ENCODE peak calls at places on chromosomes 5 and 9, in nine cellular contexts. N is stomach, X is cardiac fibroblast, M is endodermal cell, S is mucosa of descending colon, J is B cell, I is H9, G is type B pancreatic cell, U is GM13977. C is an unnamed sample.

GRCh38 chr9:128635266-128636023 is 21.2 kb downstream of the DYNC2I2 start:
- DNase-seq in I (peak), N (peak), J (peak), X (peak), G (peak), S (peak), M (peak), U (no peak), C (no peak)

GRCh38 chr9:105969672-105970071 is 275.3 kb downstream of the TMEM38B start:
- DNase-seq in M (no peak), N (no peak), G (no peak), J (no peak), I (no peak), S (no peak), U (no peak), X (no peak), C (no peak)

GRCh38 chr5:171386006-171386671 is 1.5 kb upstream of the NPM1 start:
- DNase-seq in G (no peak), X (no peak), I (no peak), M (peak), S (no peak), N (no peak), U (no peak), J (no peak), C (no peak)

GRCh38 chr5:113381791-113382190 is 53.0 kb downstream of the TSSK1B start:
- DNase-seq in N (no peak), G (no peak), S (no peak), X (no peak), I (no peak), J (no peak), M (no peak), U (no peak), C (no peak)

GRCh38 chr5:55062039-55062779 is 38.2 kb downstream of the GZMK start:
- DNase-seq in M (no peak), N (no peak), S (peak), I (no peak), U (no peak), X (no peak), J (no peak), G (no peak), C (no peak)

GRCh38 chr9:98533866-98534265 is 174.9 kb downstream of the GABBR2 start:
- DNase-seq in X (no peak), G (no peak), N (no peak), U (no peak), S (no peak), I (no peak), M (no peak), J (no peak), C (no peak)

GRCh38 chr9:87834357-87834756 is 48.3 kb upstream of the SPATA31E1 start:
- DNase-seq in S (no peak), M (peak), J (no peak), U (no peak), I (peak), G (no peak), X (no peak), N (no peak), C (no peak)

GRCh38 chr5:43623048-43623447 is 20.1 kb downstream of the NNT start:
- DNase-seq in J (no peak), U (no peak), S (no peak), X (no peak), G (no peak), N (no peak), I (no peak), M (no peak), C (no peak)

GRCh38 chr9:124514125-124514524 is 6.9 kb upstream of the NR5A1 start:
- DNase-seq in J (no peak), G (no peak), S (no peak), U (no peak), N (no peak), I (no peak), M (no peak), X (no peak), C (no peak)

GRCh38 chr5:51060953-51061352 is 322.3 kb upstream of the ISL1 start:
- DNase-seq in X (no peak), U (no peak), I (no peak), M (peak), J (peak), G (no peak), N (no peak), S (no peak), C (no peak)

GRCh38 chr9:94630281-94630680 is 9.0 kb downstream of the FBP1 start:
- DNase-seq in X (no peak), G (no peak), J (no peak), M (peak), N (peak), S (no peak), I (no peak), U (no peak), C (no peak)
- TF ChIP-seq CTCF in X (no peak), G (no peak), J (no peak), M (no peak), N (no peak), S (no peak), I (no peak), U (no peak), C (no peak)

GRCh38 chr5:69492391-69493234 is at the start of gene OCLN:
- DNase-seq in S (peak), X (no peak), U (peak), J (no peak), G (peak), I (peak), M (peak), N (peak), C (peak)
- TF ChIP-seq CTCF in S (peak), X (no peak), U (peak), J (no peak), G (no peak), I (no peak), M (peak), N (no peak), C (no peak)

GRCh38 chr5:98314262-98314661 is 459.2 kb upstream of the RGMB start:
- DNase-seq in M (no peak), X (peak), J (no peak), I (no peak), G (no peak), S (no peak), N (no peak), U (no peak), C (no peak)

GRCh38 chr5:98307811-98308210 is 465.7 kb upstream of the RGMB start:
- DNase-seq in M (no peak), S (no peak), I (no peak), U (no peak), X (peak), N (no peak), J (no peak), G (no peak), C (no peak)

GRCh38 chr5:98308960-98309359 is 464.5 kb upstream of the RGMB start:
- DNase-seq in J (no peak), G (no peak), S (no peak), N (no peak), U (no peak), X (no peak), M (no peak), I (no peak), C (no peak)

GRCh38 chr5:98308231-98308630 is 465.2 kb upstream of the RGMB start:
- DNase-seq in J (no peak), G (no peak), I (no peak), M (no peak), X (no peak), U (no peak), N (no peak), S (no peak), C (no peak)

DNA sequence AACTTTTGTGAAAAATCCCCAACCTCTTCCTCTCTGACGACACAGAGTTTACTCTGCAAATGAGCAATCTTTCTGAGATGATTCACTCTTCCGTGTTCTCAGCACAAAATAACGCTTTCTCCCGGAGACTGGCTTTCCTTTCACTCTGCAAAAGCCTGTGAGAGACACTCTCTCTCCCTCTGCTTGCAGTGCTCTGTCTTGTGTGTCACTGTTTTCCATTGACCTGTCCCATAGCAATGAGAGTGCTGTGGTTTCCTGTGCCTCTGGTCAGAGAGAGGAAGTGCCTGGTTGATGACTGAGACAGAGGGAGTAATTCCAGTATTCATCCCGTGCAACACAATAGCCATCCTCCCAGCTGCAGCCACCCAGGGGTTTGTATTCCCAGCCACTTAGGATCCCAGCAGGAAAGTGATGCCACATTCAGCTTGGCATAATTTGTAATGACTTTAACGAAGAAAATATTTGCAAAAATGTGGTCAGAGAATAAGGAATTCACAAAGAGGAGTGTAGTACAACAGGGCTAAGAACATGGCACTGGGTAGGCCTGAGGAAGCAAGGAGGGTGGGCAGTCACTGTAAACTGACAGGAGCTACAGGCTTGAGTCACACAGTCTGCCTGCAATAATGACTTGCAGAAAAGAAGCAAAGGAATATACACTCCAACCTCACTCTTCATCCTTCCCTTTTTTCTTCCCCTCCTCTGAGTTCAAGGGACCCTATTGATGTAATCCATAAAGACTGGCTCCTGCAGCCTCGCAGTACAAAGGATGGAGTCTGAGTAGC is 463.5 kb upstream of the RGMB start:
- DNase-seq in X (peak), N (no peak), S (no peak), J (no peak), U (peak), I (peak), M (peak), G (no peak), C (no peak)
- TF ChIP-seq CTCF in X (no peak), N (no peak), S (no peak), J (no peak), U (no peak), I (no peak), M (no peak), G (no peak), C (no peak)

GRCh38 chr9:137147793-137148160 is 8.8 kb downstream of the GRIN1 start:
- DNase-seq in J (no peak), X (no peak), G (no peak), M (no peak), U (no peak), N (no peak), S (no peak), I (no peak), C (no peak)
- TF ChIP-seq CTCF in J (no peak), X (no peak), G (no peak), M (no peak), U (no peak), N (no peak), S (no peak), I (no peak), C (no peak)

DNA sequence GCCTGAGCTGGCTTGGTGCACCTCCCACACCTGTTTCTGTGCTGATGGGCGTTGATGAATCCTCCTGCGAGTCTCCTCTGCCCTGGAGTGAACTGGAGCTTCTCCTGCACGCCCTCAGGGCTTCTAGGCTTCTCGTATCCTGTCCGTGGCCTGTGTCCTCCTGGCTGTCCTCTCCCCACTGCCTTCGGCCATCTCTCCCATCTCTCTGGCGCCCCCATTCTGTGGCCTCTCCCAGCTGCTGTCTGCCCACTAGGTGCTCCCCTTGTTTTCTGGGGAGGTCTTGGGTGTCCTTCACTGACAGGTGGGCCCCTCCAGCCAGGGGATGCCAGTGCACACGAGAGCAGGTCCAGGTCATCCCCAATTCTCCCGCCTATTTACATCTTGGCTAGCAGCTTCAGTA is 28.8 kb downstream of the AHRR start:
- DNase-seq in X (no peak), I (peak), S (no peak), M (peak), J (no peak), G (no peak), U (peak), N (no peak), C (no peak)
- TF ChIP-seq CTCF in X (peak), I (peak), S (no peak), M (peak), J (no peak), G (no peak), U (peak), N (no peak), C (no peak)

GRCh38 chr5:125227333-125228075 is 481.1 kb upstream of the ZNF608 start:
- DNase-seq in I (peak), N (no peak), S (no peak), J (no peak), U (no peak), X (peak), M (peak), G (no peak), C (no peak)
- TF ChIP-seq CTCF in I (peak), N (peak), S (no peak), J (no peak), U (peak), X (peak), M (peak), G (peak), C (peak)

GRCh38 chr5:158013303-158013702 is 154.4 kb upstream of the CLINT1 start:
- DNase-seq in S (no peak), G (no peak), J (no peak), U (no peak), M (peak), I (peak), N (no peak), X (no peak), C (no peak)

GRCh38 chr5:158014367-158014766 is 155.4 kb upstream of the CLINT1 start:
- DNase-seq in S (no peak), X (no peak), G (no peak), N (no peak), I (no peak), J (no peak), U (no peak), M (no peak), C (no peak)

GRCh38 chr5:158011420-158011819 is 152.5 kb upstream of the CLINT1 start:
- DNase-seq in S (no peak), J (no peak), X (no peak), N (no peak), U (no peak), I (no peak), G (no peak), M (peak), C (no peak)

GRCh38 chr5:158010831-158011230 is 151.9 kb upstream of the CLINT1 start:
- DNase-seq in U (no peak), I (no peak), G (no peak), S (no peak), X (no peak), M (peak), N (no peak), J (no peak), C (no peak)

GRCh38 chr5:158013939-158014338 is 155.0 kb upstream of the CLINT1 start:
- DNase-seq in X (peak), U (peak), M (peak), I (peak), S (no peak), J (no peak), G (no peak), N (no peak), C (no peak)
- TF ChIP-seq CTCF in X (peak), U (peak), M (peak), I (peak), S (peak), J (no peak), G (peak), N (no peak), C (peak)

DNA sequence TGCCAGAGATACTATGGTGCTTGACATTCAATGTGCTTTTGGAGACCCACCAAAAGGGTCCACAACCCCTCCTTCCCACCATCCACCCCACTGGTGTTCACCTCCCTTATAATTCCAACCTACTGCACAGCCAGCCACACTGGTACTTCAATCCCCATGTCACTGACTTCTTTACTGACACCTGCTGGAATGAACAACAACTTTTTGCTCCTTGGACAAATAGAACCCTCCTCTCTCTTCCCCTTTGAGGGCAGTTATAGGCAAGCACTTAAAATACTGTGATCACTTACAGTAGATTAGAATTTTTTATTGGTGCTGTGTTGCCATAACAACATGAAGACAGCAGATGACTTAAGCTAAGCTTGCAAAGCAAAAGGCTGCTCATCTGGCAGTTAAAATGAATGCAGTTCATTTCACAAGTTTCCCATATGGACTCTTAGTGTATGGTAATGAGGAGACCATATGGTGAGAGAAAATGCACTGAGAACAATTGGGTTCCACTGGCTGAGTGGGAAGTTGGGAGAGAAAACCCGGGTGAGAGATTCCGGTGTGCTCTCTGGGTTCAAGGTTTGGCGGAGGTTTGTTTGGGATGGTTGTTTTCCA is 374.4 kb downstream of the EBF1 start:
- DNase-seq in I (no peak), N (no peak), U (no peak), G (no peak), M (no peak), S (no peak), X (no peak), J (no peak), C (no peak)
- TF ChIP-seq CTCF in I (peak), N (no peak), U (peak), G (no peak), M (peak), S (no peak), X (no peak), J (no peak), C (peak)

C was measured in D721Med.